ENCODE peak calls at places on chromosomes 5 and 9, in four cellular contexts. One of them, this sample, is unnamed.

GRCh38 chr5:150043657-150044333 is 42.6 kb downstream of the CSF1R start:
- DNase-seq in K562: no peak
- DNase-seq in HepG2: no peak
- DNase-seq in H1: no peak
- DNase-seq in this sample: no peak

GRCh38 chr5:1438871-1439270 is 6.4 kb downstream of the SLC6A3 start:
- DNase-seq in K562: no peak
- DNase-seq in HepG2: no peak
- DNase-seq in H1: no peak
- DNase-seq in this sample: peak; percentile 12

GRCh38 chr9:114641974-114642373 is 15.6 kb downstream of the TEX53 start:
- DNase-seq in K562: no peak
- DNase-seq in HepG2: no peak
- DNase-seq in H1: no peak
- DNase-seq in this sample: no peak

GRCh38 chr9:85408494-85408893 is 333.3 kb downstream of the AGTPBP1 start:
- DNase-seq in K562: no peak
- DNase-seq in HepG2: peak; percentile 48
- DNase-seq in H1: no peak
- DNase-seq in this sample: no peak

GRCh38 chr5:57211039-57211438 is 37.2 kb downstream of the GPBP1 start:
- DNase-seq in K562: no peak
- DNase-seq in HepG2: no peak
- DNase-seq in H1: no peak
- DNase-seq in this sample: no peak

GRCh38 chr5:61051267-61051666 is 106.3 kb downstream of the NDUFAF2 start:
- DNase-seq in K562: no peak
- DNase-seq in HepG2: peak; percentile 5
- DNase-seq in H1: no peak
- DNase-seq in this sample: no peak

GRCh38 chr5:880816-881550 is 11.6 kb downstream of the BRD9 start:
- DNase-seq in K562: no peak
- DNase-seq in HepG2: no peak
- DNase-seq in H1: no peak
- DNase-seq in this sample: no peak

GRCh38 chr5:86971034-86971511 is 296.6 kb upstream of the RASA1 start:
- DNase-seq in K562: no peak
- DNase-seq in HepG2: peak; percentile 3
- DNase-seq in H1: no peak
- DNase-seq in this sample: no peak

GRCh38 chr5:141662028-141662427 is 10.8 kb upstream of the FCHSD1 start:
- DNase-seq in K562: no peak
- DNase-seq in HepG2: no peak
- DNase-seq in H1: no peak
- DNase-seq in this sample: no peak

GRCh38 chr5:76688836-76689235 is 27.1 kb upstream of the F2R start:
- DNase-seq in K562: no peak
- DNase-seq in HepG2: no peak
- DNase-seq in H1: no peak
- DNase-seq in this sample: no peak

GRCh38 chr5:38598296-38598993 is 42.0 kb upstream of the LIFR start:
- DNase-seq in K562: no peak
- DNase-seq in HepG2: no peak
- DNase-seq in H1: no peak
- DNase-seq in this sample: no peak

GRCh38 chr5:13957032-13957645 is 12.7 kb upstream of the DNAH5 start:
- DNase-seq in K562: peak; percentile 52
- DNase-seq in HepG2: peak; percentile 54
- DNase-seq in H1: no peak
- DNase-seq in this sample: peak; percentile 49
- TF ChIP-seq TAF1 in K562: no peak
- TF ChIP-seq TAF1 in HepG2: no peak
- TF ChIP-seq TAF1 in H1: no peak
- TF ChIP-seq TAF1 in this sample: no peak

GRCh38 chr9:126127591-126127990 is 199.0 kb upstream of the MVB12B start:
- DNase-seq in K562: no peak
- DNase-seq in HepG2: no peak
- DNase-seq in H1: no peak
- DNase-seq in this sample: peak; percentile 3
- TF ChIP-seq RAD21 in K562: no peak
- TF ChIP-seq RAD21 in HepG2: no peak
- TF ChIP-seq RAD21 in H1: no peak
- TF ChIP-seq RAD21 in this sample: no peak

DNA sequence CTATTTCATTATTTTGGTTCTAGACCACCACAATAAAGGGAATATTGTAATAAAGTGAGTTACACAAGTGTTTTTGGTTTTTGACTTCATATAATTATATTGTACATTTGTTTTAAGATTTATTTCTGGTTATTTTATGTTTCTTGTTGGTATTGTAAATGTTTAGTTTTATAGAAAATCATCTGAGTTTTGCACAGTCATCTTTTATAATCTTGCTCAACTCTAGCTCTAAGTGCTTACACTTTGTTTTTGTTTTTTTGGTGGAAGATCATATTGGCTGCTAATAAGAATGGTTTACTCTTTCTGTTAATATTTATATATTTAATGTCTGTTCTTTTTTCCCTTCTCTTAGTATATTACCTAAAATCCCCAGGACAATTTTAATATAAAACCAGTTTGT is 135.0 kb downstream of the CNTLN start:
- DNase-seq in K562: no peak
- DNase-seq in HepG2: no peak
- DNase-seq in H1: no peak
- DNase-seq in this sample: no peak
- TF ChIP-seq MAX in K562: no peak
- TF ChIP-seq MAX in HepG2: no peak
- TF ChIP-seq MAX in H1: no peak
- TF ChIP-seq MAX in this sample: no peak

DNA sequence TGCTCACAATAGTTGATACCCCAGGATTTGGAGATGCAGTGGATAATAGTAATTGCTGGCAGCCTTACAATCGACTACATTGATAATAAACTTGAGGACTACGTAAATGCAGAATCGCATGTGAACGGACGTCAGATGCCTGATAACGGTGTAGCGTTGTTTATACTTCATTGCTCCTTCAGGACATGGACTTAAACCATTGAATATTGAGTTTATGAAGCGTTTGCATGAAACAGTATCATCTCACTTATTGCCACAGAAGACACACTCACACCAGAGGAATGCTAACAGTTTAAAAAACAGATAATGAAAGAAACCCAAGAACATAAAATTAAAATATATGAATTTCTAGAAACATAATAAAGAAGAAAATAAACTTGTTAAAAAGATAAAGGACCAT is 101.6 kb downstream of the GABBR2 start:
- DNase-seq in K562: no peak
- DNase-seq in HepG2: no peak
- DNase-seq in H1: no peak
- DNase-seq in this sample: no peak
- TF ChIP-seq TAF1 in K562: no peak
- TF ChIP-seq TAF1 in HepG2: no peak
- TF ChIP-seq TAF1 in H1: no peak
- TF ChIP-seq TAF1 in this sample: no peak

DNA sequence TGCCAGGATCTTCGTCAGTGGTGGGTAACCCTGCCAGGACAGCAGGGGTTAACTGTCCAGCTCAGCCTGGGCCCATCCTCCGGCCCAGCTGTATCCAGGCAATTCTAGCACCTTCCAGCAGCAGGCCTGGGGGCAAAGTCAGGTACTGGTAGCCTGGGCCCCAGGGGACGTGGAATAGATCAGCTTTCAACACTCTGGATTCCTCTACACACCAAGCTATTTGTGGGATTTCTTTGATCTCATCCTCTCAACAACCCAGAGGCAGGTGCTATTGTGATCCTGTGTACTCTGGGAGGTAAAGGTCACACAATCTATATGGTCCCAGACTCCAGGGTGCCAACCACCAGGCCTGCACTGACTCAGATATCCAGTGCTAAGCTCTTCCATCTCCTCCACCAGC is 8.7 kb upstream of the SPOUT1 start:
- DNase-seq in K562: no peak
- DNase-seq in HepG2: peak; percentile 96
- DNase-seq in H1: no peak
- DNase-seq in this sample: no peak
- TF ChIP-seq RAD21 in K562: no peak
- TF ChIP-seq RAD21 in HepG2: peak; percentile 30
- TF ChIP-seq RAD21 in H1: no peak
- TF ChIP-seq RAD21 in this sample: no peak

GRCh38 chr5:73282923-73283322 is 109.9 kb downstream of the TMEM174 start:
- DNase-seq in K562: no peak
- DNase-seq in HepG2: no peak
- DNase-seq in H1: no peak
- DNase-seq in this sample: no peak

GRCh38 chr5:73282383-73282782 is 109.4 kb downstream of the TMEM174 start:
- DNase-seq in K562: no peak
- DNase-seq in HepG2: no peak
- DNase-seq in H1: no peak
- DNase-seq in this sample: no peak

GRCh38 chr5:73286891-73287290 is 113.9 kb downstream of the TMEM174 start:
- DNase-seq in K562: no peak
- DNase-seq in HepG2: no peak
- DNase-seq in H1: no peak
- DNase-seq in this sample: no peak

GRCh38 chr5:73284985-73285384 is 112.0 kb downstream of the TMEM174 start:
- DNase-seq in K562: no peak
- DNase-seq in HepG2: no peak
- DNase-seq in H1: no peak
- DNase-seq in this sample: no peak

GRCh38 chr5:73284196-73284795 is 111.3 kb downstream of the TMEM174 start:
- DNase-seq in K562: no peak
- DNase-seq in HepG2: no peak
- DNase-seq in H1: no peak
- DNase-seq in this sample: no peak
- TF ChIP-seq MAX in K562: no peak
- TF ChIP-seq MAX in HepG2: no peak
- TF ChIP-seq MAX in H1: no peak
- TF ChIP-seq MAX in this sample: no peak

GRCh38 chr9:116061546-116062205 is 91.9 kb upstream of the PAPPA start:
- DNase-seq in K562: no peak
- DNase-seq in HepG2: no peak
- DNase-seq in H1: no peak
- DNase-seq in this sample: no peak

GRCh38 chr9:116062206-116062550 is 91.4 kb upstream of the PAPPA start:
- DNase-seq in K562: no peak
- DNase-seq in HepG2: no peak
- DNase-seq in H1: no peak
- DNase-seq in this sample: no peak

GRCh38 chr9:116066221-116066620 is 87.4 kb upstream of the PAPPA start:
- DNase-seq in K562: no peak
- DNase-seq in HepG2: no peak
- DNase-seq in H1: no peak
- DNase-seq in this sample: no peak

GRCh38 chr9:116060631-116061030 is 93.0 kb upstream of the PAPPA start:
- DNase-seq in K562: no peak
- DNase-seq in HepG2: no peak
- DNase-seq in H1: no peak
- DNase-seq in this sample: no peak

DNA sequence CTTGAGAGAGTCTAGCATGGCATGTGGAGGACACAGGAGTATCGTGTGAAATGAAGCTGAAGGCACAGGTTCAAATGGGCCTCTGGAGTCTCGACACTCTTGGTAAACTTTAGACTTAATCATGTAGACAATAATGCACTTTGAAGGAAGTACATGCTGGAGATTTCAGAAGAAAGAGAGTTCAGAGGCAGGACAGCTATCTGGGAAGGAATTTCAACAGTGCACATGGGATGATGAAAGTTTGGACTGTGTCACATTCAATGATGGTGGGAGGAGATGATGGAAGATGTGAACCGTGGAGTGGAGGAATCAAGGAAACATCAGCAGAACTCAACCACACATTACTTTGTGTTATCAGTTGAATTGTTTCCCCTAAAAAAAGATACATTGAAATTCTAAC is 88.6 kb upstream of the PAPPA start:
- DNase-seq in K562: no peak
- DNase-seq in HepG2: no peak
- DNase-seq in H1: no peak
- DNase-seq in this sample: no peak
- TF ChIP-seq TAF1 in K562: no peak
- TF ChIP-seq TAF1 in HepG2: no peak
- TF ChIP-seq TAF1 in H1: no peak
- TF ChIP-seq TAF1 in this sample: no peak

GRCh38 chr9:99577351-99577750 is 244.3 kb upstream of the NR4A3 start:
- DNase-seq in K562: no peak
- DNase-seq in HepG2: no peak
- DNase-seq in H1: no peak
- DNase-seq in this sample: no peak

GRCh38 chr9:99576002-99576401 is 245.7 kb upstream of the NR4A3 start:
- DNase-seq in K562: peak; percentile 32
- DNase-seq in HepG2: peak; percentile 12
- DNase-seq in H1: no peak
- DNase-seq in this sample: no peak

GRCh38 chr9:99578666-99579065 is 243.0 kb upstream of the NR4A3 start:
- DNase-seq in K562: no peak
- DNase-seq in HepG2: no peak
- DNase-seq in H1: no peak
- DNase-seq in this sample: no peak

GRCh38 chr9:99573883-99574282 is 247.8 kb upstream of the NR4A3 start:
- DNase-seq in K562: no peak
- DNase-seq in HepG2: no peak
- DNase-seq in H1: no peak
- DNase-seq in this sample: no peak

DNA sequence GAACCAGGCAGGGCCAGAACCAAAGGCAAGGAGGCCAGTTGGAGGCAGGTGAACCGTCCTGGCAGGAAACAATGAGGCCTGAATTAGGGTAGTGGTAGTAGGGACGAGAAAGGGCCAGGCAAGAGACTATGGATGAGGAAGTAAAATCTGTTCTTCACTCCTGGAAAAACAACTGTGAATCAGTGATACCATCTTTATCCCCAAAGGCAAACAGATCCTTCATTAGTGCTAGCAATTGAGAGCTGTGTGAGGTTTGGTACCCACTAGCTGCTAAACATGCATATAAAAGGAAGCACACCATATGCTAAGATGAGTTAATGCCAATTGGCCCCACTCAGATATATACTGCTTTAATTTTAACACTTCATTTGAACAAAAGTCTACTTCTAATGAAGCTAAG is 244.9 kb upstream of the NR4A3 start:
- DNase-seq in K562: no peak
- DNase-seq in HepG2: no peak
- DNase-seq in H1: no peak
- DNase-seq in this sample: peak; percentile 5
- TF ChIP-seq RAD21 in K562: no peak
- TF ChIP-seq RAD21 in HepG2: no peak
- TF ChIP-seq RAD21 in H1: no peak
- TF ChIP-seq RAD21 in this sample: no peak